ENCODE peak calls at places on chromosomes 4 and X, in four cellular contexts. S is GM20000; L is CD8-positive, alpha-beta T cell; J is K562. D is an unnamed sample.

GRCh38 chr4:139909036-139909435 is 243.4 kb downstream of the MGST2 start:
- DNase-seq in S (no peak), L (no peak), J (no peak), D (no peak)

GRCh38 chrX:97609938-97610337 is 726.2 kb downstream of the RPA4 start:
- DNase-seq in S (no peak), L (no peak), J (no peak), D (no peak)

GRCh38 chr4:17347445-17347844 is 164.4 kb downstream of the QDPR start:
- DNase-seq in S (peak), L (no peak), J (peak), D (peak)

GRCh38 chr4:58247792-58248191 is 1137.6 kb upstream of the IGFBP7 start:
- DNase-seq in S (no peak), L (no peak), J (no peak), D (no peak)

GRCh38 chrX:130523460-130524394 is 121.9 kb downstream of the RBMX2 start:
- DNase-seq in S (no peak), L (no peak), J (peak), D (peak)

GRCh38 chr4:73707918-73708577 is 32.3 kb upstream of the CXCL8 start:
- DNase-seq in S (no peak), L (no peak), J (peak), D (no peak)

GRCh38 chr4:38294238-38294637 is 334.0 kb downstream of the PTTG2 start:
- DNase-seq in S (no peak), L (no peak), J (no peak), D (no peak)

GRCh38 chr4:2246384-2247127 is 4.6 kb upstream of the HAUS3 start:
- DNase-seq in S (peak), L (peak), J (no peak), D (no peak)

GRCh38 chrX:115393271-115393670 is 103.8 kb downstream of the LUZP4 start:
- DNase-seq in S (no peak), L (no peak), J (no peak), D (no peak)

GRCh38 chr4:89661490-89661889 is 175.5 kb downstream of the SNCA start:
- DNase-seq in S (no peak), L (no peak), J (no peak), D (no peak)

GRCh38 chr4:138938371-138938699 is 77.2 kb upstream of the NOCT start:
- DNase-seq in S (peak), L (no peak), J (no peak), D (peak)

GRCh38 chr4:82138376-82138775 is 235.4 kb downstream of the HNRNPD start:
- DNase-seq in S (no peak), L (no peak), J (no peak), D (no peak)

GRCh38 chr4:105186701-105187158 is 40.1 kb downstream of the TET2 start:
- DNase-seq in S (no peak), L (no peak), J (no peak), D (no peak)

GRCh38 chrX:15888062-15888461 is 33.4 kb upstream of the AP1S2 start:
- DNase-seq in S (no peak), L (no peak), J (no peak), D (no peak)

GRCh38 chr4:143653031-143653430 is 47.4 kb downstream of the FREM3 start:
- DNase-seq in S (no peak), L (no peak), J (no peak), D (no peak)

GRCh38 chr4:111398906-111399330 is 746.3 kb upstream of the FAM241A start:
- DNase-seq in S (no peak), L (no peak), J (no peak), D (no peak)

GRCh38 chrX:37686348-37686736 is 751 bp downstream of the XK start:
- DNase-seq in S (no peak), L (no peak), J (no peak), D (no peak)

GRCh38 chr4:8862800-8863758 is 8.6 kb downstream of the HMX1 start:
- DNase-seq in S (no peak), L (no peak), J (no peak), D (no peak)

GRCh38 chr4:115154826-115155225 is 41.4 kb upstream of the NDST4 start:
- DNase-seq in S (no peak), L (no peak), J (no peak), D (no peak)

GRCh38 chr4:121190389-121190788 is 26.3 kb upstream of the TNIP3 start:
- DNase-seq in S (no peak), L (no peak), J (no peak), D (no peak)

GRCh38 chr4:14096406-14096965 is 469.0 kb upstream of the BOD1L1 start:
- DNase-seq in S (no peak), L (no peak), J (no peak), D (no peak)

GRCh38 chr4:111689731-111690130 is 455.5 kb upstream of the FAM241A start:
- DNase-seq in S (no peak), L (no peak), J (no peak), D (no peak)

GRCh38 chr4:82984459-82984858 is 26.2 kb downstream of the LIN54 start:
- DNase-seq in S (no peak), L (no peak), J (peak), D (no peak)

GRCh38 chr4:83582289-83582756 is 46.4 kb downstream of the GPAT3 start:
- DNase-seq in S (no peak), L (no peak), J (no peak), D (peak)

GRCh38 chr4:172270421-172270820 is 457.2 kb downstream of the GALNTL6 start:
- DNase-seq in S (no peak), L (no peak), J (no peak), D (no peak)

GRCh38 chrX:123432362-123433150 is 248.5 kb downstream of the GRIA3 start:
- DNase-seq in S (no peak), L (no peak), J (no peak), D (peak)

GRCh38 chrX:107107459-107107858 is 11.2 kb downstream of the RBM41 start:
- DNase-seq in S (no peak), L (no peak), J (no peak), D (no peak)

GRCh38 chr4:174365018-174365587 is 81.4 kb downstream of the CEP44 start:
- DNase-seq in S (peak), L (no peak), J (peak), D (peak)

GRCh38 chrX:84893897-84894296 is 109.8 kb upstream of the APOOL start:
- DNase-seq in S (no peak), L (no peak), J (no peak), D (no peak)

GRCh38 chr4:71261001-71261400 is 77.8 kb upstream of the SLC4A4 start:
- DNase-seq in S (no peak), L (no peak), J (no peak), D (no peak)

GRCh38 chr4:16859031-16859430 is 39.4 kb downstream of the LDB2 start:
- DNase-seq in S (no peak), L (no peak), J (no peak), D (no peak)

GRCh38 chrX:7117587-7117986 is 29.9 kb upstream of the STS start:
- DNase-seq in S (no peak), L (no peak), J (no peak), D (peak)

GRCh38 chrX:17860811-17861495 is at the start of gene RAI2:
- DNase-seq in S (no peak), L (peak), J (peak), D (no peak)

GRCh38 chr4:6546681-6547447 is 28.1 kb upstream of the MAN2B2 start:
- DNase-seq in S (peak), L (peak), J (peak), D (peak)

GRCh38 chrX:70208479-70208878 is 26.0 kb upstream of the AWAT1 start:
- DNase-seq in S (no peak), L (no peak), J (no peak), D (no peak)

D was measured in RPMI8226.